ENCODE peak calls at places on chromosomes 12 and 14, in five cellular contexts. F, P, D, V and G are unnamed samples.

GRCh38 chr12:115155665-115156645 is 472.0 kb upstream of the TBX3 start:
- DNase-seq in P (peak), D (no peak), V (no peak), F (no peak), G (peak)

GRCh38 chr12:71085575-71085974 is 72.2 kb downstream of the TSPAN8 start:
- DNase-seq in P (no peak), V (no peak), F (no peak), D (no peak), G (no peak)

GRCh38 chr14:73784065-73784987 is 67.3 kb upstream of the PTGR2 start:
- DNase-seq in F (no peak), P (peak), V (no peak), D (no peak), G (no peak)

GRCh38 chr14:31435276-31435675 is 14.9 kb upstream of the HEATR5A start:
- DNase-seq in F (no peak), D (no peak), V (no peak), P (no peak), G (peak)

GRCh38 chr12:111406474-111407370 is 999 bp downstream of the SH2B3 start:
- DNase-seq in P (no peak), V (no peak), F (peak), D (peak), G (no peak)

GRCh38 chr14:89022274-89022673 is 197.8 kb downstream of the TTC8 start:
- DNase-seq in V (no peak), D (no peak), P (no peak), F (no peak), G (no peak)

GRCh38 chr12:12979731-12980259 is 20.3 kb downstream of the HEBP1 start:
- DNase-seq in F (no peak), D (no peak), V (no peak), P (peak), G (peak)

GRCh38 chr14:103027451-103027850 is 29.9 kb downstream of the CDC42BPB start:
- DNase-seq in V (no peak), F (no peak), P (no peak), D (no peak), G (no peak)

GRCh38 chr14:34733245-34733644 is 18.9 kb upstream of the CFL2 start:
- DNase-seq in V (no peak), F (no peak), D (no peak), P (peak), G (no peak)

GRCh38 chr14:25049559-25050493 is at the start of gene STXBP6:
- DNase-seq in P (no peak), F (peak), V (peak), D (peak), G (no peak)

GRCh38 chr12:132018193-132018916 is 68.6 kb downstream of the EP400 start:
- DNase-seq in D (no peak), V (no peak), F (no peak), P (no peak), G (no peak)

GRCh38 chr14:24941719-24942118 is 108.2 kb downstream of the STXBP6 start:
- DNase-seq in F (no peak), P (no peak), V (no peak), D (no peak), G (no peak)

GRCh38 chr14:68947802-68948201 is 31.3 kb downstream of the ACTN1 start:
- DNase-seq in P (no peak), D (peak), V (peak), F (peak), G (no peak)

GRCh38 chr14:21476925-21477681 is at the start of the genes RAB2B and TOX4:
- DNase-seq in P (peak), D (peak), V (peak), F (peak), G (peak)

GRCh38 chr12:98227162-98227561 is 288.2 kb upstream of the TMPO start:
- DNase-seq in P (no peak), V (peak), F (no peak), D (no peak), G (no peak)

GRCh38 chr12:62272936-62273552 is 12.8 kb downstream of the USP15 start:
- DNase-seq in D (no peak), F (no peak), P (no peak), V (no peak), G (no peak)

GRCh38 chr12:6573001-6573400 is 4.9 kb upstream of the NOP2 start:
- DNase-seq in V (no peak), D (no peak), F (no peak), P (no peak), G (no peak)

GRCh38 chr12:129049917-129050316 is 196.6 kb downstream of the GLT1D1 start:
- DNase-seq in V (no peak), F (no peak), D (no peak), P (no peak), G (no peak)

GRCh38 chr12:82593901-82594396 is 92.8 kb upstream of the TMTC2 start:
- DNase-seq in P (no peak), D (no peak), V (no peak), F (no peak), G (no peak)

GRCh38 chr12:1529228-1529861 is 65.0 kb downstream of the FBXL14 start:
- DNase-seq in D (no peak), V (no peak), P (no peak), F (peak), G (no peak)

GRCh38 chr14:100765296-100765695 is 38.6 kb downstream of the DLK1 start:
- DNase-seq in F (peak), V (no peak), D (no peak), P (no peak), G (no peak)

GRCh38 chr12:14065094-14065493 is 83.7 kb upstream of the GRIN2B start:
- DNase-seq in V (no peak), F (no peak), P (no peak), D (no peak), G (no peak)

DNA sequence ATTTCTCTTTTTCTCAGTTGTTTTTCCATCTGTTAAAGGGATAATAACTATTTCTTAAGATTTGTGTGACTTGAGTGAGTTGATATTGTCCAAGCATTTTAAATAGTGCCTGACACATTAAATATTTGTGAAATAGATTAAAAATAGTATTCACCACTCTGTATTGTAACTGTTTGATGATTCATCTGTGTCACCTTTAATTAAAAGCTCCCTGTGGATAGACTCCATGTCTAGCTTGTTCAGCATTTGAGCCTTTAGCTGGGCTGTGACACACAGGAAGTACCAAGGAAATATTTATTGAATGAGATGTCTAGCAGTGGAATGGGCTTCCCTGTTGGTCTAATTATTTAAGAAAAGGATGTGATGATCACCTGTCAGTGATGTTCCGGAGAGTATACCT is 1.8 kb upstream of the GLIPR1L2 start:
- DNase-seq in D (no peak), P (peak), F (no peak), V (no peak), G (no peak)
- H3K4me3 ChIP-seq in D (peak), P (no peak), F (peak), V (no peak), G (no peak)

DNA sequence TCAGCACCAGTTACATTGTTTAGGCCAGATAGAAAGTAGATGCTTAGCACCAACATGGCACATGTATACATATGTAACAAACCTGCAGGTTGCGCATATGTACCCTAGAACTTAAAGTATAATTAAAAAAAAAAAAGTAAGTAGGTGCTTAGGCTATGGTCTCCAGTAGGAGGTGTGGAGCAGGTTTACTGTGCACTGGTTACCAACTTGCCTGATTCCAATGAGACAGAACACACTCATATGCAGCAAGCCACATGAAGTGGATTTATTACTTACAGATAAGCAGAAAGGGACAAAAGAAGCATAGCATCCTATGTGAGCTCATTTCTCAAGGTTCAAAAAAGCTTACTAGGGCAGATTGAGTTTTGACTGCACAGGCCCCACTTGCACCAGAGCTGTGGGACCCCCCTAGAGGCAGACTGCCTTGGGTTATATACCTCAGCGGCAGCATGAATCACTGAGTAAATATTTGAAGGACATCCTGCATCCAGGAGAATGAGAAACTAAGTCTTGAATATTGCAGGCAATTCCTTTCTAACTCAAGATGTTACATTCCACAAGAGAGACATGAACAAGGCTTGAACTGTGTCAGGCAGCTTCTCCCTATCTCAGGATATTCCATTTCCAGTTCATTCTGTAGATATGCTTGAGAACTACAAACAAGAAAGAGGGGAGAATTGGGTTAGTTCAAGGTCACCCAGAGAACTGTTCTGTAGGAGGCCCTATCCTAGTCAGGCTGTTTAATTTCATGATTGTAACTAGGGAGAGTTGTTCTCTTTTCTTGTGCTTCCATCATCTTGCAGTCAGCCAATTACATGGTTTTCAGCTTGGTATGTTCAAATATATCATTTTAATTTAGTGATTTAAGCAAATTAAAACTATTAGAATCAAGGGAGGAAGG is 30.1 kb downstream of the LRFN5 start:
- DNase-seq in D (no peak), V (no peak), P (no peak), F (no peak), G (no peak)
- TF ChIP-seq CTCF in D (no peak), V (no peak), P (no peak), F (no peak), G (no peak)

GRCh38 chr14:91027556-91027955 is 32.9 kb downstream of the RPS6KA5 start:
- DNase-seq in P (no peak), F (no peak), V (no peak), D (no peak), G (no peak)

GRCh38 chr14:91029451-91030217 is 30.8 kb downstream of the RPS6KA5 start:
- DNase-seq in V (no peak), F (no peak), D (no peak), P (no peak), G (no peak)

GRCh38 chr14:91032250-91032649 is 28.2 kb downstream of the RPS6KA5 start:
- DNase-seq in V (no peak), F (no peak), P (no peak), D (no peak), G (no peak)

GRCh38 chr14:91035855-91036254 is 24.6 kb downstream of the RPS6KA5 start:
- DNase-seq in V (no peak), D (no peak), P (no peak), F (no peak), G (no peak)

DNA sequence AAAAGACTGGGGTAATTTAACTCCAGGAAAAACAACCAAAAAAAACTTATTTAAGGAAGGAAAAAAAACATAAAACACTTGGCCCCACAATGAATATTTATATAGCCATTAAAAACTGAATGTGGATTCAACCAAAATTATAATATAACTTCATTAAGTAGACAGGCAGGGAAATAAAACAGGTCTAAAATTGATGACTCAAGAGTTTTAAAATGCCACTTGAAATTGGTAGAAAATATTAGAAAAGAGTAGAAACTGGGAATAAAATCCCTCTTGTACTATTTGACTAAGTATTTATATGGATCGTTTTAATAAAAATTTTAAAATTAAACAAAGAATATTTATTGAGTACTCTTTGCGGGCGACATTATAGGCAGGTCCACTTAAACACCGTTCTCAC is 28.8 kb downstream of the RPS6KA5 start:
- DNase-seq in V (no peak), D (no peak), F (no peak), P (no peak), G (no peak)
- H3K4me3 ChIP-seq in V (no peak), D (no peak), F (no peak), P (no peak), G (no peak)

DNA sequence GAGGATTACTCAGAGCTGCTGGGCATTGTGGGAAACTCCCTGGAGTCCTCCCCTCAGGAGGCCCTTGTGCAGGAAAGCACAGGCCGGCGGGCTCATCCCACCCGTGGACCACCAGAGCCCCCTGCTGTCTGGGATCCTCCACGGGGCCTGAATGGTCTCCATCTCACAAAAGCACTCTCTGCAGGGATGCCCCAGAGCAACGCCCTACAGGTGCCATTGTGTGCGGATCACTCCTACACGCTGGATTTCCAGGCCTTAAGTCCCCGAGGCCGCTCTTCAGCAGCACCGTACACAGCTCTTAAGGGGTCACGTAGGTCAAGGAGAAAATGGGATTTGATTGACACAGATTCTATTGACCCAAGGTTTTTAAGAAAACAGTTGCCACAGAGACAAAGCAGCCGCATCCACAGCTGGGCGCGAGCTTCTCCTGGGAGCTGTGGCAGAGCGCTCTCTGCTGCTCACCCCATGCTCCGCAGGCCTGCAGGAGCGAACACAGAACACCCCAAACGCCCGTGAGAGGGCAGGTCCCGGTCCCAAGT is 36.7 kb upstream of the RIMBP2 start:
- DNase-seq in D (no peak), F (no peak), P (no peak), V (no peak), G (no peak)
- TF ChIP-seq CTCF in D (no peak), F (no peak), P (no peak), V (no peak), G (no peak)